ENCODE peak calls at places on chromosomes 11 and 22, in ten cellular contexts. V, Q, G, F, S, L, X, D, W and O are unnamed samples.

GRCh38 chr11:123588117-123588815 is 66.2 kb downstream of the SCN3B start:
- DNase-seq in S (no peak), X (peak), D (no peak), Q (peak), L (no peak), W (no peak), V (no peak), F (no peak), G (no peak), O (no peak)

GRCh38 chr11:69939551-69940245 is 120.5 kb upstream of the FGF3 start:
- DNase-seq in D (peak), X (peak), Q (peak), F (no peak), L (peak), V (peak), W (peak), G (no peak), S (no peak), O (peak)

GRCh38 chr11:129861702-129862107 is 33.7 kb downstream of the NFRKB start:
- DNase-seq in W (peak), X (peak), Q (peak), F (no peak), D (peak), L (peak), G (no peak), S (no peak), V (no peak), O (peak)

GRCh38 chr11:11909727-11910126 is 68.0 kb downstream of the USP47 start:
- DNase-seq in F (no peak), X (no peak), Q (no peak), L (no peak), W (no peak), D (no peak), V (no peak), S (no peak), G (no peak), O (no peak)

GRCh38 chr22:50327711-50328019 is 853 bp upstream of the DENND6B start:
- DNase-seq in X (no peak), F (no peak), G (no peak), Q (no peak), D (no peak), L (no peak), V (no peak), S (no peak), W (no peak), O (no peak)

GRCh38 chr11:109971184-109971523 is 122.0 kb upstream of the ZC3H12C start:
- DNase-seq in X (peak), Q (no peak), F (no peak), S (no peak), V (no peak), D (no peak), G (no peak), L (no peak), W (no peak), O (peak)

GRCh38 chr11:67453816-67454732 is 1.1 kb upstream of the CABP4 start:
- DNase-seq in F (no peak), X (no peak), W (no peak), D (no peak), L (no peak), Q (no peak), G (no peak), S (no peak), V (peak), O (no peak)

GRCh38 chr11:6201486-6201885 is 2.5 kb downstream of the OR52W1 start:
- DNase-seq in G (no peak), D (no peak), W (no peak), L (no peak), V (no peak), X (no peak), S (no peak), Q (no peak), F (no peak), O (no peak)

GRCh38 chr11:2677127-2677526 is 22.7 kb downstream of the KCNQ1OT1 start:
- DNase-seq in X (no peak), Q (no peak), D (no peak), F (no peak), G (no peak), W (no peak), V (no peak), S (no peak), L (no peak), O (no peak)

GRCh38 chr11:22822204-22822603 is 7.4 kb downstream of the SVIP start:
- DNase-seq in Q (no peak), W (no peak), L (no peak), X (no peak), V (no peak), G (no peak), F (no peak), D (no peak), S (no peak), O (no peak)

GRCh38 chr11:28343304-28344233 is 235.4 kb downstream of the METTL15 start:
- DNase-seq in G (no peak), Q (peak), L (no peak), S (no peak), V (no peak), D (no peak), X (no peak), F (no peak), W (no peak), O (peak)

GRCh38 chr11:114258696-114259095 is 37.5 kb upstream of the NNMT start:
- DNase-seq in L (peak), V (no peak), F (no peak), X (no peak), Q (no peak), W (no peak), G (no peak), D (no peak), S (no peak), O (no peak)

GRCh38 chr11:67436459-67437081 is 912 bp downstream of the PTPRCAP start:
- DNase-seq in D (peak), X (no peak), S (no peak), Q (peak), V (peak), G (no peak), L (no peak), W (no peak), F (no peak), O (no peak)

GRCh38 chr11:66420671-66421476 is at the start of gene NPAS4:
- DNase-seq in D (peak), L (no peak), G (peak), X (no peak), W (no peak), S (no peak), V (peak), Q (no peak), F (no peak), O (no peak)

GRCh38 chr11:102760355-102761035 is 19.9 kb downstream of the MMP10 start:
- DNase-seq in V (no peak), Q (no peak), W (no peak), D (no peak), L (no peak), F (no peak), G (no peak), X (no peak), S (no peak), O (peak)

GRCh38 chr11:34358258-34358665 is 452 bp upstream of the ABTB2 start:
- DNase-seq in V (peak), D (peak), F (no peak), L (no peak), G (peak), S (peak), W (peak), Q (peak), X (peak), O (no peak)

GRCh38 chr11:106344392-106344791 is 266.9 kb downstream of the AASDHPPT start:
- DNase-seq in Q (no peak), F (no peak), L (no peak), D (no peak), G (no peak), V (no peak), S (no peak), W (no peak), X (no peak), O (peak)

GRCh38 chr11:1825039-1825740 is 9.6 kb upstream of the SYT8 start:
- DNase-seq in L (peak), Q (peak), G (peak), V (peak), D (peak), W (no peak), X (peak), S (peak), F (no peak), O (no peak)

GRCh38 chr22:23772315-23773246 is at the start of gene MMP11:
- DNase-seq in G (no peak), W (peak), D (peak), L (peak), Q (peak), X (peak), F (no peak), S (peak), V (peak), O (no peak)
- TF ChIP-seq CTCF in G (no peak), W (no peak), D (no peak), L (peak), Q (no peak), X (no peak), F (no peak), S (no peak), V (no peak), O (no peak)

DNA sequence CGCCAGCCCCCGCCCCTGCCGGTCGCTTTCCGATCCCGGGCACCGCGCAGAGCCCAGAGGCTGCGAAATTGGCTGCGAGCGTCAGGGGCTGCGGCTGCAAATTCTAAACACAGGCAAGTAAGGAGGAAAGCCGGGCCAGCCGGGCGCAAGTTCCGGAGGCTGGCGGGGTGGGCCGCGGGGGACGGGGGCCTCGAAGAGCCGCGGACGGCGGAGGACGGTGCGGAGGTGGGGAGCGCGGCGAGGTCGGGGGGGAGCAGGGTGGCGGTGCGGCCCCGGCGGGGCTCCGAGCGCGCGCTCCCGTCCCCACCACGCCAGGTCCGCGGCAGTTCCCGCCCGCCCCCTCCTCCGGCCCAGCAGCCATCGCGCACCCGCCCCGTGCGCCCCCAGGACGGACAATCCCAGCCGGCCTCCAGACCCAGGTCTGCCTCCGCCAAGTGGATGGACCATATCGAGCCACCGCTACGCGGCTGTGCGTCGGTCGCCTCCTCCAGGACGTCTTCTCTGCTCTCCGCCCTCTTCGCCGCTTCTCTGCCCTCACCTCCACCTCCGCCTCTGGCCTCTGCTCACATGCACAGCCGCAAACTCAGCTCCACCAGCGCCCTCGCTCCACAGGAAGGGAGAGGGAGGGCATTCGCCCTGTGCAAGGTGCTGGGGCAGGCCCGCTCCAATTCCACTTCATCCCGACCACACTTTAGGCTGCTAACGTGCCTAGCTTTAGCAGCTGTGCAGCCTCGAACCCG is 7.2 kb downstream of the ELFN2 start:
- DNase-seq in S (no peak), F (no peak), Q (no peak), G (no peak), L (no peak), V (peak), X (no peak), D (peak), W (no peak), O (no peak)
- TF ChIP-seq CTCF in S (no peak), F (no peak), Q (no peak), G (no peak), L (no peak), V (no peak), X (no peak), D (no peak), W (no peak), O (no peak)

GRCh38 chr22:42281284-42281683 is 10.8 kb upstream of the TCF20 start:
- DNase-seq in Q (no peak), X (no peak), L (no peak), V (peak), F (no peak), S (no peak), W (no peak), D (no peak), G (no peak), O (no peak)

GRCh38 chr22:42280140-42280539 is 9.7 kb upstream of the TCF20 start:
- DNase-seq in V (peak), Q (no peak), W (no peak), F (no peak), L (no peak), X (no peak), G (no peak), S (no peak), D (no peak), O (no peak)

GRCh38 chr22:42281706-42282251 is 11.3 kb upstream of the TCF20 start:
- DNase-seq in D (no peak), X (no peak), W (no peak), G (peak), Q (no peak), L (no peak), S (no peak), V (peak), F (no peak), O (no peak)

GRCh38 chr22:42279425-42280020 is 9.1 kb upstream of the TCF20 start:
- DNase-seq in S (no peak), D (no peak), G (no peak), L (no peak), Q (no peak), X (no peak), V (peak), W (no peak), F (no peak), O (no peak)

DNA sequence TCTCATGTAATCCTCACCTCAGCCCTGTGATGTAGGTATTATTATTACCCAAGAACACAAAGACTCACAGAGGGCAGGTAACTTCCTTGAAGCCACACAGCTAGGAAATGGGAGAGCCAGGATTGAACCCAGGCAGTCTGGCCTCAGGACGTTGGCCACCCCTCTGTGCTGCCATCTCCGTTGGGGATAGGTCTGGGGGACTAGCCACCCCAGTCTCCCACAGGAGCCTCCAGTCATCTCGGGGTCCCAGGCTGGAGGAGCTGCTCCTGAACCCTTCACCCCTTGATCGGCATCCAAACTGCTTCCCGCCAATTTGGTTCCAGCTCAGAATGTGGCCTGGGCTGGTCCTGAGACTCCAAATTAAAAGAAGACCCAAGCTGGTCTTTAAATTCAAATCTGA is 10.4 kb upstream of the TCF20 start:
- DNase-seq in L (no peak), F (no peak), D (no peak), Q (no peak), S (no peak), G (no peak), W (peak), X (no peak), V (peak), O (no peak)
- TF ChIP-seq CTCF in L (no peak), F (no peak), D (no peak), Q (no peak), S (no peak), G (no peak), W (no peak), X (no peak), V (no peak), O (no peak)

DNA sequence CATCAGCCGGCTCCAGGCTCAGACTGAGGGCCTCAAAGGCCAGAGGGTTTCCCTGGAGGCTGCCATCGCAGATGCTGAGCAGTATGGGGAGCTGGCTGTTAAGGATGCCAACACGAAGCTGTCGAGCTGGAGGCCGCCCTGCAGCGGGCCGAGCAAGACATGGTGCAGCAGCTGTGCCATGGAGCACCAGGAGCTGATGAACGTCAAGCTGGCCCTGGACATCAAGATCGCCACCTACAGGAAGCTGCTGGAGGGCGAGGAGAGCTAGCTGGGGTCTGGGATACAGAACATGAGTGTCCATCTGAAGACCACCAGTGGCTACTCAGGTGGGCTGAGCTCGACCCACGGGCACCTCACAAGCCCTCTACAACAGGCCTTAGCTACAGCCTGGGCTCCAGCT is 4.0 kb upstream of the SCUBE2 start:
- DNase-seq in G (no peak), X (no peak), V (no peak), D (peak), F (no peak), W (no peak), S (no peak), Q (no peak), L (no peak), O (no peak)
- TF ChIP-seq CTCF in G (no peak), X (no peak), V (no peak), D (no peak), F (no peak), W (no peak), S (no peak), Q (no peak), L (peak), O (peak)

DNA sequence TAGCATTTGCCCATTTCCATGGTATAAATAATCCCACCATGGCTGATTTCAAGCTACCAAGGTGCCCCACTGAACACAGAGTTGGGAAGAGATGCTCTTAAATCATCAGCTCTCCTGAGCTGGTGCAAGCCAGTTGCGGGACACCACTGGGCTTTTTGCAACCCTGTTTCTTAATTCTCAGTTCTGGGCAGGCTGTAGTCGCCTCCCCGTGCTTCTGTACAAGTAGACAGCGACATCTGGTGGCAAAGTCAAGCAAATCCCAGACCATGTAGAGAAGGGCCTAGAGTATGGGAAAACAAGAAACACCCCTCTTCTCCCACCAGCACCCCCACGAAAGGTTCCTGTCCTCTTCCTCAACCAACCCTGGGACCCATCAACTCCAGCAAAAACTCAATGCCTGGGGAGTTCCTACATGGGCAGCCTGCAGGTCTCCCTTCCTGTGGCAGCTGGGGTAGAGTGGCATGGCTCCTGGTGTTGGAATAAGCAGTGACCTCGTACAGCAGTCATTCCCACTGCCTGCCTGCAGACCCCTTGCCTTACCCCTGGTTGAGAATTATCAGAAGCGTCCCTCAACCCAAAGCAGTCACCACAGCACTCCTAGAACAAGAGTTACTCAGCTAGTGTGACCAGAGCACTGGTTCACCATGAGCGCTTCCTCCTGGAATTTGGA is 68.4 kb downstream of the IGLL5 start:
- DNase-seq in V (no peak), Q (peak), S (peak), D (peak), W (peak), L (peak), F (peak), G (no peak), X (peak), O (peak)
- TF ChIP-seq CTCF in V (peak), Q (peak), S (peak), D (peak), W (peak), L (peak), F (peak), G (peak), X (peak), O (peak)

GRCh38 chr22:26822300-26822699 is 164.9 kb downstream of the MIAT start:
- DNase-seq in S (no peak), F (no peak), D (no peak), V (no peak), G (no peak), X (no peak), W (no peak), Q (no peak), L (no peak), O (no peak)
- TF ChIP-seq CTCF in S (no peak), F (no peak), D (no peak), V (no peak), G (no peak), X (no peak), W (no peak), Q (no peak), L (no peak), O (no peak)

GRCh38 chr22:38104084-38104483 is 6.4 kb downstream of the BAIAP2L2 start:
- DNase-seq in W (no peak), G (no peak), V (no peak), X (no peak), Q (no peak), D (peak), S (no peak), L (peak), F (no peak), O (peak)
- TF ChIP-seq CTCF in W (no peak), G (no peak), V (peak), X (no peak), Q (no peak), D (no peak), S (peak), L (no peak), F (no peak), O (peak)

GRCh38 chr11:120622189-120622912 is 110.8 kb downstream of the GRIK4 start:
- DNase-seq in G (no peak), Q (no peak), V (no peak), D (peak), W (no peak), X (no peak), F (no peak), L (no peak), S (no peak), O (no peak)
- TF ChIP-seq CTCF in G (no peak), Q (no peak), V (no peak), D (peak), W (no peak), X (no peak), F (no peak), L (no peak), S (peak), O (peak)

DNA sequence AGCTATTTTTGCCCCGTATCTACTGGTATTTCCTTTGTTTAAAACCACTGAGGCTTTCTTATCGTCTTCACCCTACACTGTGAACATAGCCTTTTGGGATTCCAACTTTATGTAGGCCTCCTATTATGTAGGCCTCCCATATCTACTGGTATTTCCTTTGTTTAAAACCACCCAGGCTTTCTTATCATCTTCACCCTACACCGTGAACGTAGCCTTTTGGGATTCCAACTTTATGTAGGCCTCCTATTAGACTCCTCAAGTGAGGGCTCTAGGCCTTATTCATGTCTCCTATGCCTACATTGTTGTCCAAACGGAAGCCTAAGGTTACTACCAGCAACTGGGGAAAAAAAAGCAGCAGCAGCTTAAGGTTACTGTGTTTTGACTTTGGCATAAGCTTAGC is 23.7 kb downstream of the CEP295 start:
- DNase-seq in X (no peak), G (no peak), D (no peak), L (no peak), F (no peak), V (no peak), Q (no peak), S (no peak), W (no peak), O (no peak)
- TF ChIP-seq CTCF in X (no peak), G (no peak), D (no peak), L (no peak), F (no peak), V (no peak), Q (no peak), S (no peak), W (no peak), O (no peak)

DNA sequence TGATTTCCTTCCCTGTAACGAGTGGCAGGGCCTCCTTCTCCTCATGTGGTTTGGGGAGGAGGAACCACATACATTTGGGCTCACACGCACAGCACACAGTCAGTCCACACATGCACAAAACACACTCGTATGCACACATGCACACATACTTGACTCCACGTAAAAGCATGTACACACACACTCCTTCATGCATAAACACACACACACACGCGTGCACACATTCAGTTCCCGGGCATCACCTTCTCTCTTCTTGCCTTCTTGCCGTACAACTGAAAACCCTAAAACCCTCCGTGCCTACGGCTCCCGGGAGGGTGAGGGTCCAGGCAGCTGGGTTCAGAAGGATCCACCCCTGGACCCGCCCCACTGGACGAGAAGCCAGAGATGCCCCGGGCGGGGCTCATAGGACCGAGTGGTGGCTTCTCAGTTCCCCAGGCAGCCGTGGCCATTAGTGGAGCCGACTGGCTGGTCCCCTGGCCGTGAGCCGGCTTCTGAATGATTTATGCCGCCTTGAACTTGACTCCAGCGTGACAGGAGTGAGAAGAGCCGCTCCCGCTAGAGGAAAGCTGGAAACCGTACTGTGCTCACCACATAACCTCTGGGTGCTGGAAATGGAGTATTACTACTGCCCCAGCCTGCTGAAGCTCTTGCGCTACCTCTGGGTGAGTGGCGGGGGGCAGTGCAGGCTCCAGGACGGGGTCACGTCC is 117.4 kb downstream of the KIAA1671 start:
- DNase-seq in Q (no peak), V (no peak), F (no peak), G (no peak), W (peak), S (no peak), L (no peak), X (no peak), D (no peak), O (no peak)
- TF ChIP-seq CTCF in Q (no peak), V (no peak), F (no peak), G (no peak), W (no peak), S (no peak), L (no peak), X (no peak), D (no peak), O (no peak)